ENCODE peak calls at places on chromosomes 13 and 19, in eight cellular contexts. B is T-cell; O is activated naive CD8-positive, alpha-beta T cell treated with anti-CD3 and anti-CD28 coated beads for 36 hours; A is NCI-H2081; Q is NB4; D is NCI-H526; R is Peyer's patch; N is GM04503. L is an unnamed sample.

GRCh38 chr13:110993788-110994187 is 78.9 kb upstream of the ANKRD10 start:
- DNase-seq in Q (no peak), B (no peak), D (no peak), A (no peak), O (no peak), N (no peak), R (no peak), L (no peak)

GRCh38 chr19:275000-275399 is 16.2 kb downstream of the PLPP2 start:
- DNase-seq in D (no peak), N (no peak), Q (no peak), A (no peak), B (no peak), R (no peak), O (no peak), L (no peak)

GRCh38 chr13:59458908-59459579 is 704.7 kb downstream of the DIAPH3 start:
- DNase-seq in D (no peak), B (no peak), N (no peak), O (no peak), A (no peak), R (no peak), Q (no peak), L (peak)

GRCh38 chr13:99288069-99288468 is 19.1 kb downstream of the GPR183 start:
- DNase-seq in O (peak), Q (no peak), D (no peak), R (peak), N (no peak), B (peak), A (no peak), L (no peak)

GRCh38 chr19:13187419-13187818 is 37.2 kb downstream of the IER2 start:
- DNase-seq in B (no peak), N (no peak), O (no peak), Q (no peak), D (no peak), A (no peak), R (no peak), L (no peak)

GRCh38 chr19:4327252-4327876 is 11.3 kb downstream of the STAP2 start:
- DNase-seq in D (no peak), B (peak), R (peak), N (no peak), A (no peak), Q (peak), O (peak), L (peak)

GRCh38 chr13:29791997-29792775 is 58.2 kb downstream of the UBL3 start:
- DNase-seq in R (no peak), B (no peak), N (no peak), Q (no peak), O (no peak), D (peak), A (no peak), L (no peak)

GRCh38 chr13:42392180-42392579 is 120.2 kb downstream of the AKAP11 start:
- DNase-seq in B (no peak), A (no peak), O (no peak), N (no peak), Q (no peak), R (no peak), D (no peak), L (no peak)

GRCh38 chr19:51546650-51547396 is 15.4 kb upstream of the SIGLEC6 start:
- DNase-seq in B (no peak), O (no peak), Q (peak), R (no peak), D (no peak), N (no peak), A (no peak), L (no peak)

GRCh38 chr19:47374876-47375693 is 26.0 kb downstream of the DHX34 start:
- DNase-seq in B (no peak), R (no peak), O (no peak), N (no peak), Q (peak), A (no peak), D (no peak), L (no peak)

GRCh38 chr19:34676697-34677385 is at the start of gene SCGB2B2:
- DNase-seq in R (peak), N (peak), O (peak), B (peak), A (peak), D (peak), Q (peak), L (peak)

GRCh38 chr19:2806736-2807378 is 12.8 kb upstream of the ZNF554 start:
- DNase-seq in N (no peak), R (no peak), A (no peak), B (no peak), O (no peak), D (no peak), Q (no peak), L (no peak)

GRCh38 chr13:80939581-80939980 is 598.7 kb upstream of the SPRY2 start:
- DNase-seq in B (no peak), O (no peak), A (no peak), Q (no peak), N (no peak), D (no peak), R (no peak), L (no peak)

GRCh38 chr19:10502524-10503001 is 593 bp downstream of the KEAP1 start:
- DNase-seq in B (peak), D (no peak), Q (peak), O (peak), A (peak), N (peak), R (peak), L (peak)

GRCh38 chr19:49938662-49939061 is 9.4 kb upstream of the NUP62 start:
- DNase-seq in Q (no peak), N (no peak), A (no peak), O (no peak), D (no peak), R (no peak), B (no peak), L (no peak)

GRCh38 chr13:29978211-29978610 is 127.8 kb upstream of the UBL3 start:
- DNase-seq in Q (no peak), A (no peak), B (no peak), R (no peak), N (no peak), O (no peak), D (no peak), L (no peak)

GRCh38 chr19:17339088-17339741 is 1.9 kb downstream of the GTPBP3 start:
- DNase-seq in O (peak), B (peak), R (no peak), A (no peak), N (no peak), D (no peak), Q (no peak), L (no peak)

GRCh38 chr19:41937976-41938375 is 9.7 kb upstream of the ERFL start:
- DNase-seq in Q (no peak), N (no peak), A (no peak), O (no peak), B (no peak), D (no peak), R (no peak), L (no peak)

GRCh38 chr19:10191347-10191746 is 3.4 kb downstream of the DNMT1 start:
- DNase-seq in A (no peak), R (no peak), B (no peak), N (peak), Q (peak), O (no peak), D (no peak), L (peak)

GRCh38 chr13:26558074-26558805 is 757 bp downstream of the WASF3 start:
- DNase-seq in B (no peak), Q (no peak), A (no peak), D (no peak), O (peak), R (no peak), N (no peak), L (no peak)

GRCh38 chr13:114007566-114007965 is 33.7 kb upstream of the C13orf46 start:
- DNase-seq in O (no peak), B (no peak), R (no peak), D (no peak), Q (no peak), A (no peak), N (no peak), L (no peak)

GRCh38 chr13:49441312-49441711 is 2.6 kb downstream of the CAB39L start:
- DNase-seq in R (no peak), O (no peak), Q (no peak), N (no peak), D (no peak), A (no peak), B (no peak), L (no peak)

GRCh38 chr19:54298357-54299125 is 14.4 kb downstream of the LILRA5 start:
- DNase-seq in D (no peak), N (no peak), O (no peak), B (no peak), A (no peak), Q (no peak), R (no peak), L (no peak)

GRCh38 chr19:18254546-18255500 is 19.4 kb downstream of the IQCN start:
- DNase-seq in D (no peak), Q (no peak), O (no peak), B (no peak), N (no peak), R (peak), A (peak), L (no peak)

GRCh38 chr19:53193534-53194222 is 520 bp upstream of the ZNF665 start:
- DNase-seq in D (no peak), B (no peak), A (no peak), O (no peak), N (no peak), Q (no peak), R (no peak), L (no peak)

GRCh38 chr19:14482112-14482941 is 7.2 kb upstream of the PTGER1 start:
- DNase-seq in Q (no peak), N (no peak), D (no peak), A (no peak), O (no peak), B (no peak), R (no peak), L (no peak)